ENCODE peak calls at places on chromosomes 6 and 20, in four cellular contexts. S, G, P and K are unnamed samples.

GRCh38 chr20:58329711-58330110 is 20.2 kb downstream of the RAB22A start:
- DNase-seq in P (no peak), S (no peak), G (no peak), K (no peak)

GRCh38 chr6:113018351-113019151 is 671.4 kb downstream of the RFPL4B start:
- DNase-seq in P (peak; percentile 97), S (no peak), G (no peak), K (peak; percentile 80)

GRCh38 chr6:56076033-56076432 is 171.3 kb downstream of the COL21A1 start:
- DNase-seq in G (no peak), S (no peak), P (no peak), K (no peak)

GRCh38 chr6:27188885-27189418 is 58.5 kb upstream of the PRSS16 start:
- DNase-seq in P (peak; percentile 74), S (no peak), G (peak; percentile 58), K (peak; percentile 68)

GRCh38 chr6:137297887-137298286 is 78.7 kb upstream of the IFNGR1 start:
- DNase-seq in P (no peak), S (no peak), G (no peak), K (peak; percentile 72)

GRCh38 chr6:45377555-45378323 is at the start of gene SUPT3H:
- DNase-seq in P (peak; percentile 92), S (peak; percentile 97), G (peak; percentile 89), K (peak; percentile 93)

GRCh38 chr6:56087421-56087820 is 160.0 kb downstream of the COL21A1 start:
- DNase-seq in G (no peak), S (no peak), P (no peak), K (peak; percentile 21)

GRCh38 chr20:58471161-58471834 is 43.9 kb downstream of the APCDD1L start:
- DNase-seq in S (no peak), P (peak; percentile 67), G (no peak), K (peak; percentile 34)

GRCh38 chr6:80489911-80490635 is 383.6 kb downstream of the BCKDHB start:
- DNase-seq in G (no peak), P (no peak), S (no peak), K (no peak)

GRCh38 chr6:69220293-69220847 is 576.4 kb downstream of the LMBRD1 start:
- DNase-seq in P (no peak), G (no peak), S (no peak), K (no peak)

GRCh38 chr20:63736893-63737689 is 627 bp downstream of the LIME1 start:
- DNase-seq in S (peak; percentile 86), P (no peak), G (no peak), K (no peak)

GRCh38 chr6:17365961-17366360 is 27.4 kb upstream of the CAP2 start:
- DNase-seq in P (no peak), S (no peak), G (no peak), K (no peak)

GRCh38 chr6:26157150-26157837 is 70.1 kb downstream of the HFE start:
- DNase-seq in G (peak; percentile 67), S (peak; percentile 93), P (no peak), K (peak; percentile 24)

DNA sequence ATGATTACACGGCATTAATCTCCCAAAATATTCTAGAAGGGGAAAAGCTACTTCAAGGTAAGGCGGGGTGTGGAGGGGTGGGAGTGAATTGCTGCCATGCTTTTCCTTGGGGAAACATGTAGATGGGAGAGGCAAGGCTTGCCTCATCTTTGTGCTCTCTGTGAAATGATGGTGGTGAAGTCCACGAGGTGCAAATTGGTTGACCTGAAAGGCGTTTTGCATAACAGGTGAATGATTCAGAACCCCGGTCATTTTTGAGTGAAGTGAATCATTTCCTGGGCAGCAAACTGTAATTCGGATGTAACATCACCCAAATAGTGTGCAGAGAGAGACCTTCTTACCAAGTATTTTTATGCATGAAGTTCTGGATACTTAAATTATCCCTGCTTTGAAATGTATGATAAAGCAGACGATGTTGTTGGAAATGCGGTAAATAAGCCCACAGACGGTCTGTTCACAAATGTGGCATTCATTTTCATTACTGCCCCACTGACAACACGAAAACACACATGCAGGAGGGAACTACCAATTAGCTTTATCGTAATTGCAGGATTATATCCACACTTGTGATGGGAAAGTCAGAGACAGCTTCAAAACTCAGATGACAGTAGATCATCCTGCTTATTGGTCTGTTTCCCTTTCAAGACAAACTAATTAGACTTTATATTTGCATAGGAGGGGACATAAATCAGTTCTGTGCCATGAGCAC is 3.0 kb downstream of the CDH4 start:
- DNase-seq in S (no peak), G (no peak), P (peak; percentile 43), K (peak; percentile 26)
- H3K4me3 ChIP-seq in S (no peak overlapping the region), G (no peak overlapping the region), P (no peak overlapping the region), K (no peak overlapping the region)

GRCh38 chr6:106513813-106514212 is 115.5 kb downstream of the RTN4IP1 start:
- DNase-seq in G (no peak), P (peak; percentile 62), S (no peak), K (peak; percentile 56)

GRCh38 chr6:106516629-106517028 is 112.7 kb downstream of the RTN4IP1 start:
- DNase-seq in G (no peak), P (no peak), S (no peak), K (no peak)

GRCh38 chr6:106512958-106513480 is 116.3 kb downstream of the RTN4IP1 start:
- DNase-seq in S (no peak), G (no peak), P (no peak), K (no peak)

GRCh38 chr6:106512048-106512957 is 117.0 kb downstream of the RTN4IP1 start:
- DNase-seq in S (peak; percentile 94), P (peak; percentile 38), G (peak; percentile 84), K (peak; percentile 85)

GRCh38 chr6:106514281-106514885 is 114.9 kb downstream of the RTN4IP1 start:
- DNase-seq in P (no peak), G (no peak), S (no peak), K (no peak)
- H3K4me3 ChIP-seq in P (peak overlapping the region; percentile 78), G (no peak overlapping the region), S (no peak overlapping the region), K (peak overlapping the region; percentile 84)

DNA sequence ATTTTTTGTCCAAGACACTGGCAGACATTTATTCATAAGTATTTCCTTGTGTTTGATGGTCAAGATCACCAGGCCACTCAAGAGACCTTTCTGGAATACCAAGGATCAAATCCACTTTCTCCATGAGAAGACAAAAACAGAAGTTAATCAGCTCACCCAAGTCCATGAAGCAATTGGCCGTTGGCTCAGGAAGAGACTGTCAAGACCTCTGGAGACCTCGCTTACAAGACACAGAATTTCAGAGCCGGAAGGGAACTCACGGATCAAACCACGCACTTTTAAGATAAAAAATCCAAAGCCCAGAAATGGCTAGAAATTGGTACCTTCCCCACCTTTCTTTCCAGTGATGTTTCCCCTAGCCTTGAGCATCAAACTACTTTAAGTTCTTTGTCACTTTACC is 3.3 kb downstream of the TRERF1 start:
- DNase-seq in G (no peak), S (no peak), P (no peak), K (no peak)
- H3K4me3 ChIP-seq in G (no peak overlapping the region), S (no peak overlapping the region), P (no peak overlapping the region), K (peak overlapping the region; percentile 95)

GRCh38 chr6:28683945-28684538 is 158.4 kb downstream of the GPX5 start:
- DNase-seq in P (peak; percentile 51), S (no peak), G (no peak), K (peak; percentile 35)
- H3K4me3 ChIP-seq in P (no peak overlapping the region), S (no peak overlapping the region), G (no peak overlapping the region), K (no peak overlapping the region)

GRCh38 chr6:39731565-39731964 is 6.4 kb upstream of the KIF6 start:
- DNase-seq in P (no peak), S (no peak), G (no peak), K (peak; percentile 4)

GRCh38 chr6:39725632-39725997 is 407 bp upstream of the KIF6 start:
- DNase-seq in S (no peak), G (no peak), P (no peak), K (no peak)

GRCh38 chr6:39733704-39734103 is 8.5 kb upstream of the KIF6 start:
- DNase-seq in G (no peak), S (no peak), P (no peak), K (no peak)

GRCh38 chr6:39724787-39725631 is at the start of gene KIF6:
- DNase-seq in S (peak; percentile 96), G (peak; percentile 92), P (peak; percentile 84), K (peak; percentile 91)

DNA sequence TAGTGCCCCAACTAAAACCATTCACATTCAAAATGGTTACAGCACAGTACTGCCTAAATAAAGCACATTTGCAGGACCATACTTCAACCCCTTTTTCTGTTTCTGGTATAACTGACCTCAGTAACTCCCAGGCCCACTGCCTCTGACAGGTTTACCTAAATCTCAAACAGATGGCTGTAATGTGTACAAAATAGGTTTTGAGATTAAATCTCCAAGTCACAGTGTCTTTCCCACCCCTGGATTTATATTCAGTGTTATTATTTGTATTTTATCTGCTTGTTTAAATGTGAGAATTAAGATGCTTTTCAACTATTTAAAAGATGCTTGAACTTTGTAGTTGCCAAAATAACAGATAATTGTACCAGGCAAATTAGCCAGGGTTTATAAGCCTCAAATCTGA is 4.7 kb upstream of the KIF6 start:
- DNase-seq in G (no peak), S (no peak), P (no peak), K (no peak)
- H3K4me3 ChIP-seq in G (no peak overlapping the region), S (no peak overlapping the region), P (no peak overlapping the region), K (no peak overlapping the region)

GRCh38 chr6:158853072-158853871 is 34.1 kb upstream of the EZR start:
- DNase-seq in G (peak; percentile 94), S (peak; percentile 94), P (peak; percentile 89), K (peak; percentile 66)

GRCh38 chr6:158854214-158855101 is 35.3 kb upstream of the EZR start:
- DNase-seq in S (peak; percentile 86), G (no peak), P (peak; percentile 32), K (no peak)

GRCh38 chr6:158850807-158851115 is 31.6 kb upstream of the EZR start:
- DNase-seq in P (peak; percentile 82), S (no peak), G (no peak), K (no peak)

GRCh38 chr6:158853872-158854213 is 34.7 kb upstream of the EZR start:
- DNase-seq in S (no peak), P (no peak), G (no peak), K (no peak)

DNA sequence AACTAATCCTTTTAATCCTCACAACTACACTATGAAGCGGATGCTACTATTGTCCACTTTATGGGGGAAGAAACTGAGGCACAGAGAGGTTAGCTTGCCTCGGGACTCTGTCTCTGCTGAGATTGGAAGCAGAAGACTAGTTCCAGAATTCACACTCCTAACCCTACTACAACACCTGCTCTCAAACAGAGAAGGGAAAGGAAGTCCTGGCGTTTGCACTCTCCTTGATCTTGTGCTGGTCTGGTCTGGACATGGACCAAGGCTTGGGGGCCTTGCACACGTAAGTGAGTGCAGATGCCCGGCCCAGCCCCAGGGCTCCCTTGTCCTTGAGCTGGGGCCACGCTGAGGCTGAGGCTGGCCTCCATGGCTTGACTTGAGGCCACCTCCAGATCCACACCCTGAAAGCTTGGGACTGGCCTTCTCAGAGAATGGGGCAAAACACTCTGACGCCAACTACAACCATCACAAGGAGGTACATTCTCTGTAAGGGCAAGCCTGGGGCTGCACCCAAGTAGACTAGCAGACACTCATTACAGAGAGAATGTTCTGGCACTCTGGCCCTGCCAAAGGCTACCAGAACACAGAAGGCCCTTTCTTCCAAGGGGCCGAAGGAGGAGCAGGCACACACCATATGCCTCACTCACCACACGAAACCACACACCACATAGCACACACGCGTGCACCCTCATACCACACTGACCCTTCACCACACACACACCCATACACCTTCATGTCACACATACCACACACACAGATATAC is 33.3 kb upstream of the EZR start:
- DNase-seq in G (no peak), S (no peak), P (no peak), K (no peak)
- H3K4me3 ChIP-seq in G (no peak overlapping the region), S (no peak overlapping the region), P (no peak overlapping the region), K (no peak overlapping the region)

GRCh38 chr6:39791850-39792500 is at the start of gene DAAM2:
- DNase-seq in S (peak; percentile 92), P (peak; percentile 60), G (peak; percentile 50), K (peak; percentile 33)
- H3K4me3 ChIP-seq in S (peak within 1 kb of the TSS; percentile 33), P (peak within 1 kb of the TSS; percentile 91), G (peak within 1 kb of the TSS; percentile 44), K (peak within 1 kb of the TSS; percentile 91)